ENCODE peak calls at places on chromosomes 13 and 19, in seven cellular contexts. One of them, this sample, is unnamed.

GRCh38 chr19:35715981-35716734 is 1.6 kb upstream of the KMT2B start:
- DNase-seq in astrocyte: peak
- DNase-seq in uterus: peak
- DNase-seq in tibial nerve: no peak
- DNase-seq in SK-N-SH: peak
- DNase-seq in MCF 10A: no peak
- DNase-seq in progenitor cell of endocrine pancreas: peak
- DNase-seq in this sample: no peak

GRCh38 chr19:35468637-35469036 is 20.6 kb downstream of the FFAR2 start:
- DNase-seq in astrocyte: no peak
- DNase-seq in uterus: no peak
- DNase-seq in SK-N-SH: peak
- DNase-seq in progenitor cell of endocrine pancreas: no peak
- DNase-seq in MCF 10A: peak
- DNase-seq in tibial nerve: no peak
- DNase-seq in this sample: no peak

GRCh38 chr13:101447852-101448251 is 4.6 kb upstream of the ITGBL1 start:
- DNase-seq in MCF 10A: no peak
- DNase-seq in tibial nerve: no peak
- DNase-seq in SK-N-SH: no peak
- DNase-seq in uterus: no peak
- DNase-seq in astrocyte: peak
- DNase-seq in progenitor cell of endocrine pancreas: no peak
- DNase-seq in this sample: no peak

GRCh38 chr13:39616087-39616694 is 13.2 kb upstream of the LHFPL6 start:
- DNase-seq in uterus: peak
- DNase-seq in SK-N-SH: peak
- DNase-seq in progenitor cell of endocrine pancreas: peak
- DNase-seq in MCF 10A: peak
- DNase-seq in tibial nerve: no peak
- DNase-seq in astrocyte: peak
- DNase-seq in this sample: peak

GRCh38 chr13:85236431-85236830 is 562.8 kb downstream of the SLITRK6 start:
- DNase-seq in MCF 10A: peak
- DNase-seq in uterus: no peak
- DNase-seq in SK-N-SH: no peak
- DNase-seq in progenitor cell of endocrine pancreas: no peak
- DNase-seq in astrocyte: peak
- DNase-seq in tibial nerve: no peak
- DNase-seq in this sample: no peak

GRCh38 chr13:21625366-21625765 is 21.4 kb upstream of the MICU2 start:
- DNase-seq in SK-N-SH: peak
- DNase-seq in progenitor cell of endocrine pancreas: no peak
- DNase-seq in uterus: no peak
- DNase-seq in astrocyte: peak
- DNase-seq in tibial nerve: no peak
- DNase-seq in MCF 10A: peak
- DNase-seq in this sample: no peak

GRCh38 chr13:97855570-97855970 is 97.9 kb upstream of the IPO5 start:
- DNase-seq in astrocyte: peak
- DNase-seq in MCF 10A: peak
- DNase-seq in SK-N-SH: peak
- DNase-seq in tibial nerve: no peak
- DNase-seq in uterus: peak
- DNase-seq in progenitor cell of endocrine pancreas: peak
- DNase-seq in this sample: peak

GRCh38 chr19:35223084-35223790 is 5.3 kb downstream of the FAM187B start:
- DNase-seq in uterus: no peak
- DNase-seq in astrocyte: no peak
- DNase-seq in progenitor cell of endocrine pancreas: no peak
- DNase-seq in SK-N-SH: no peak
- DNase-seq in MCF 10A: no peak
- DNase-seq in tibial nerve: no peak
- DNase-seq in this sample: no peak

GRCh38 chr13:72537400-72537780 is 190.0 kb downstream of the MZT1 start:
- DNase-seq in tibial nerve: no peak
- DNase-seq in SK-N-SH: no peak
- DNase-seq in MCF 10A: no peak
- DNase-seq in uterus: no peak
- DNase-seq in astrocyte: no peak
- DNase-seq in progenitor cell of endocrine pancreas: no peak
- DNase-seq in this sample: no peak

GRCh38 chr13:21511841-21512240 is 52.7 kb upstream of the ZDHHC20 start:
- DNase-seq in tibial nerve: no peak
- DNase-seq in SK-N-SH: no peak
- DNase-seq in uterus: no peak
- DNase-seq in astrocyte: peak
- DNase-seq in progenitor cell of endocrine pancreas: no peak
- DNase-seq in MCF 10A: peak
- DNase-seq in this sample: no peak

GRCh38 chr13:33372251-33372919 is 86.8 kb upstream of the STARD13 start:
- DNase-seq in SK-N-SH: no peak
- DNase-seq in MCF 10A: no peak
- DNase-seq in astrocyte: no peak
- DNase-seq in uterus: no peak
- DNase-seq in tibial nerve: no peak
- DNase-seq in progenitor cell of endocrine pancreas: no peak
- DNase-seq in this sample: no peak

GRCh38 chr19:46776927-46777911 is 11.2 kb downstream of the SLC1A5 start:
- DNase-seq in SK-N-SH: peak
- DNase-seq in uterus: no peak
- DNase-seq in tibial nerve: no peak
- DNase-seq in progenitor cell of endocrine pancreas: no peak
- DNase-seq in astrocyte: no peak
- DNase-seq in MCF 10A: peak
- DNase-seq in this sample: no peak

GRCh38 chr19:14056069-14056666 is 5.7 kb downstream of the PALM3 start:
- DNase-seq in progenitor cell of endocrine pancreas: no peak
- DNase-seq in MCF 10A: no peak
- DNase-seq in astrocyte: no peak
- DNase-seq in tibial nerve: no peak
- DNase-seq in uterus: no peak
- DNase-seq in SK-N-SH: no peak
- DNase-seq in this sample: no peak

GRCh38 chr13:23159205-23159586 is 21.6 kb upstream of the SGCG start:
- DNase-seq in MCF 10A: peak
- DNase-seq in SK-N-SH: peak
- DNase-seq in astrocyte: peak
- DNase-seq in tibial nerve: no peak
- DNase-seq in progenitor cell of endocrine pancreas: peak
- DNase-seq in uterus: no peak
- DNase-seq in this sample: peak

GRCh38 chr13:101730420-101731000 is 278.0 kb downstream of the ITGBL1 start:
- DNase-seq in astrocyte: no peak
- DNase-seq in SK-N-SH: no peak
- DNase-seq in uterus: no peak
- DNase-seq in MCF 10A: no peak
- DNase-seq in progenitor cell of endocrine pancreas: no peak
- DNase-seq in tibial nerve: no peak
- DNase-seq in this sample: no peak

GRCh38 chr19:44604241-44604640 is 9.1 kb upstream of the IGSF23 start:
- DNase-seq in uterus: no peak
- DNase-seq in progenitor cell of endocrine pancreas: no peak
- DNase-seq in MCF 10A: no peak
- DNase-seq in SK-N-SH: no peak
- DNase-seq in tibial nerve: no peak
- DNase-seq in astrocyte: no peak
- DNase-seq in this sample: no peak

GRCh38 chr13:67772807-67773453 is 542.8 kb upstream of the PCDH9 start:
- DNase-seq in MCF 10A: no peak
- DNase-seq in SK-N-SH: no peak
- DNase-seq in tibial nerve: no peak
- DNase-seq in astrocyte: no peak
- DNase-seq in uterus: no peak
- DNase-seq in progenitor cell of endocrine pancreas: no peak
- DNase-seq in this sample: no peak

GRCh38 chr13:112182251-112182650 is 115.3 kb downstream of the SOX1 start:
- DNase-seq in uterus: no peak
- DNase-seq in SK-N-SH: no peak
- DNase-seq in astrocyte: no peak
- DNase-seq in tibial nerve: no peak
- DNase-seq in progenitor cell of endocrine pancreas: no peak
- DNase-seq in MCF 10A: no peak
- DNase-seq in this sample: peak

GRCh38 chr13:33262069-33262487 is 23.5 kb downstream of the STARD13 start:
- DNase-seq in progenitor cell of endocrine pancreas: no peak
- DNase-seq in tibial nerve: no peak
- DNase-seq in uterus: peak
- DNase-seq in MCF 10A: peak
- DNase-seq in astrocyte: peak
- DNase-seq in SK-N-SH: no peak
- DNase-seq in this sample: no peak

GRCh38 chr19:39831679-39832078 is 2.3 kb downstream of the DYRK1B start:
- DNase-seq in SK-N-SH: no peak
- DNase-seq in tibial nerve: no peak
- DNase-seq in uterus: no peak
- DNase-seq in astrocyte: no peak
- DNase-seq in progenitor cell of endocrine pancreas: no peak
- DNase-seq in MCF 10A: no peak
- DNase-seq in this sample: no peak

GRCh38 chr13:93450226-93450625 is 223.6 kb downstream of the GPC6 start:
- DNase-seq in tibial nerve: no peak
- DNase-seq in astrocyte: peak
- DNase-seq in progenitor cell of endocrine pancreas: no peak
- DNase-seq in SK-N-SH: peak
- DNase-seq in uterus: no peak
- DNase-seq in MCF 10A: peak
- DNase-seq in this sample: no peak

GRCh38 chr19:23101241-23101640 is 15.6 kb upstream of the ZNF730 start:
- DNase-seq in progenitor cell of endocrine pancreas: no peak
- DNase-seq in tibial nerve: no peak
- DNase-seq in astrocyte: peak
- DNase-seq in MCF 10A: no peak
- DNase-seq in uterus: no peak
- DNase-seq in SK-N-SH: no peak
- DNase-seq in this sample: no peak

GRCh38 chr19:489418-490196 is 6.7 kb upstream of the MADCAM1 start:
- DNase-seq in astrocyte: peak
- DNase-seq in tibial nerve: no peak
- DNase-seq in uterus: no peak
- DNase-seq in SK-N-SH: peak
- DNase-seq in MCF 10A: no peak
- DNase-seq in progenitor cell of endocrine pancreas: no peak
- DNase-seq in this sample: peak

GRCh38 chr13:59261928-59262488 is 901.7 kb downstream of the DIAPH3 start:
- DNase-seq in MCF 10A: peak
- DNase-seq in tibial nerve: no peak
- DNase-seq in astrocyte: no peak
- DNase-seq in uterus: no peak
- DNase-seq in SK-N-SH: no peak
- DNase-seq in progenitor cell of endocrine pancreas: no peak
- DNase-seq in this sample: no peak
- TF ChIP-seq CTCF in MCF 10A: no peak
- TF ChIP-seq CTCF in tibial nerve: no peak
- TF ChIP-seq CTCF in astrocyte: no peak
- TF ChIP-seq CTCF in uterus: no peak
- TF ChIP-seq CTCF in SK-N-SH: peak
- TF ChIP-seq CTCF in progenitor cell of endocrine pancreas: peak
- TF ChIP-seq CTCF in this sample: peak

GRCh38 chr19:55080121-55080914 is 4.6 kb downstream of the EPS8L1 start:
- DNase-seq in MCF 10A: peak
- DNase-seq in uterus: no peak
- DNase-seq in SK-N-SH: peak
- DNase-seq in tibial nerve: no peak
- DNase-seq in progenitor cell of endocrine pancreas: no peak
- DNase-seq in astrocyte: no peak
- DNase-seq in this sample: peak

GRCh38 chr19:55081773-55082022 is 6.0 kb downstream of the EPS8L1 start:
- DNase-seq in astrocyte: no peak
- DNase-seq in uterus: no peak
- DNase-seq in tibial nerve: no peak
- DNase-seq in MCF 10A: no peak
- DNase-seq in SK-N-SH: peak
- DNase-seq in progenitor cell of endocrine pancreas: no peak
- DNase-seq in this sample: no peak

GRCh38 chr19:55080915-55081772 is 5.5 kb downstream of the EPS8L1 start:
- DNase-seq in SK-N-SH: peak
- DNase-seq in progenitor cell of endocrine pancreas: peak
- DNase-seq in tibial nerve: no peak
- DNase-seq in MCF 10A: no peak
- DNase-seq in uterus: no peak
- DNase-seq in astrocyte: peak
- DNase-seq in this sample: peak

GRCh38 chr19:55083004-55083850 is 7.6 kb downstream of the EPS8L1 start:
- DNase-seq in SK-N-SH: no peak
- DNase-seq in MCF 10A: no peak
- DNase-seq in astrocyte: no peak
- DNase-seq in uterus: no peak
- DNase-seq in tibial nerve: no peak
- DNase-seq in progenitor cell of endocrine pancreas: no peak
- DNase-seq in this sample: no peak

GRCh38 chr19:55082023-55082851 is 6.6 kb downstream of the EPS8L1 start:
- DNase-seq in astrocyte: no peak
- DNase-seq in uterus: no peak
- DNase-seq in MCF 10A: no peak
- DNase-seq in tibial nerve: no peak
- DNase-seq in progenitor cell of endocrine pancreas: no peak
- DNase-seq in SK-N-SH: peak
- DNase-seq in this sample: peak
- TF ChIP-seq CTCF in astrocyte: no peak
- TF ChIP-seq CTCF in uterus: no peak
- TF ChIP-seq CTCF in MCF 10A: no peak
- TF ChIP-seq CTCF in tibial nerve: no peak
- TF ChIP-seq CTCF in progenitor cell of endocrine pancreas: no peak
- TF ChIP-seq CTCF in SK-N-SH: no peak
- TF ChIP-seq CTCF in this sample: no peak

GRCh38 chr13:105979586-105979985 is 555.9 kb downstream of the EFNB2 start:
- DNase-seq in uterus: no peak
- DNase-seq in MCF 10A: peak
- DNase-seq in progenitor cell of endocrine pancreas: no peak
- DNase-seq in SK-N-SH: no peak
- DNase-seq in astrocyte: no peak
- DNase-seq in tibial nerve: no peak
- DNase-seq in this sample: no peak
- TF ChIP-seq CTCF in uterus: no peak
- TF ChIP-seq CTCF in MCF 10A: no peak
- TF ChIP-seq CTCF in progenitor cell of endocrine pancreas: no peak
- TF ChIP-seq CTCF in SK-N-SH: no peak
- TF ChIP-seq CTCF in astrocyte: no peak
- TF ChIP-seq CTCF in tibial nerve: no peak
- TF ChIP-seq CTCF in this sample: no peak

DNA sequence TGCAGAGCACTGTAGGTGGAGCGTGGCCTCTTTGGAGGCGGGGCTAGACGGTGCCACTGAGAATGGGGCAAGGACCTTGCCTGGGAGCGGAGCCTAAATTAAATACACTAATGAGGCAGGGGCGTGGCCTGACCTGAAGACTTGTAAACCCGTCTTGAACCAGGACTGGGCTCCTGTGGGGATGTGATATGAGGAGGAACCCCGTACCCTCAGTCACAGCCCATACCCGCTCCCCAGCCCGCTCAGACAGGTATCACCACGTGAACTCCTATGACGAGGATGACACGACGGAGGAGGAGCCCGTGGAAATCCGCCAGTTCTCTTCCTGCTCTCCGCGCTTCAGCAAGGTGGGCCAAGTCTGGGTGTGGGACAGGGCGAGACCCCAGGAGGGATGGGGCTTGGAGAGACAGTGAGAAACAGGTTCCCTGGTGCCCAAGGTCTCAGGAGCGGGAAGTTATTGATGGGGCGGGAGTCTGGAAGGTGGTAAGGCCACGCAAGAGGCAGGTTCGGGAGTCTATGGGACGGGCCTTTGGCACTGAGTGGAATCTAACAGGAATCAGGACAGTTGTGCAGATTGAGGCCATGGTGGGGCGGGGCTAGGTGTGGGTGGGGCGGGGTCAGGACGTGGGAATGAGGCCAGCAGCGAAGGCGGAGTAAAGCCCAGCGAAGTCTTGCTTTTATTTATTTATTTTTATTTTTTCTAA is 14.7 kb downstream of the DNASE2 start:
- DNase-seq in uterus: no peak
- DNase-seq in astrocyte: no peak
- DNase-seq in SK-N-SH: no peak
- DNase-seq in tibial nerve: no peak
- DNase-seq in progenitor cell of endocrine pancreas: no peak
- DNase-seq in MCF 10A: no peak
- DNase-seq in this sample: no peak
- TF ChIP-seq CTCF in uterus: no peak
- TF ChIP-seq CTCF in astrocyte: no peak
- TF ChIP-seq CTCF in SK-N-SH: no peak
- TF ChIP-seq CTCF in tibial nerve: no peak
- TF ChIP-seq CTCF in progenitor cell of endocrine pancreas: no peak
- TF ChIP-seq CTCF in MCF 10A: no peak
- TF ChIP-seq CTCF in this sample: no peak